ENCODE peak calls at places on chromosomes 13 and 19, in ten cellular contexts. Q, L, W, R, V, C, I, D, A and F are unnamed samples.
A peak's percentile ranks its signal among the peaks of the same experiment; 100 is the strongest.

GRCh38 chr13:113597386-113598080 is 13.0 kb downstream of the TFDP1 start:
- DNase-seq in Q (no peak), L (no peak), W (no peak), R (no peak), V (no peak), C (no peak), I (no peak), D (no peak), A (no peak), F (no peak)

GRCh38 chr19:33293255-33294057 is 8.9 kb downstream of the CEBPA start:
- DNase-seq in Q (no peak), L (no peak), W (no peak), R (no peak), V (peak; percentile 52), C (peak; percentile 91), I (no peak), D (no peak), A (no peak), F (no peak)

GRCh38 chr19:15330801-15331418 is 1.4 kb downstream of the BRD4 start:
- DNase-seq in Q (no peak), L (no peak), W (no peak), R (no peak), V (no peak), C (no peak), I (no peak), D (no peak), A (no peak), F (no peak)

GRCh38 chr19:33194884-33195710 is 967 bp downstream of the LRP3 start:
- DNase-seq in Q (peak; percentile 45), L (no peak), W (no peak), R (no peak), V (no peak), C (no peak), I (no peak), D (no peak), A (no peak), F (no peak)

GRCh38 chr13:107866666-107867623 is 348.4 kb downstream of the LIG4 start:
- DNase-seq in Q (peak; percentile 28), L (no peak), W (peak; percentile 10), R (no peak), V (no peak), C (no peak), I (no peak), D (peak; percentile 51), A (no peak), F (peak; percentile 50)

GRCh38 chr13:94656766-94657165 is 55.1 kb downstream of the GPR180 start:
- DNase-seq in Q (no peak), L (no peak), W (no peak), R (peak; percentile 21), V (no peak), C (peak; percentile 36), I (no peak), D (no peak), A (no peak), F (no peak)

GRCh38 chr13:113862766-113863510 is 938 bp downstream of the GAS6 start:
- DNase-seq in Q (peak; percentile 79), L (no peak), W (peak; percentile 60), R (no peak), V (no peak), C (peak; percentile 94), I (no peak), D (no peak), A (no peak), F (no peak)

GRCh38 chr19:40503300-40503699 is 36.5 kb downstream of the SPTBN4 start:
- DNase-seq in Q (no peak), L (no peak), W (peak; percentile 67), R (no peak), V (no peak), C (no peak), I (no peak), D (no peak), A (no peak), F (no peak)

GRCh38 chr13:26599885-26600284 is 42.4 kb downstream of the WASF3 start:
- DNase-seq in Q (no peak), L (no peak), W (peak; percentile 14), R (no peak), V (no peak), C (no peak), I (no peak), D (no peak), A (no peak), F (no peak)

GRCh38 chr19:39053276-39054090 is 21.1 kb upstream of the FBXO27 start:
- DNase-seq in Q (no peak), L (no peak), W (no peak), R (no peak), V (no peak), C (no peak), I (no peak), D (no peak), A (no peak), F (no peak)

GRCh38 chr13:112767506-112768471 is 78.0 kb downstream of the ATP11A start:
- DNase-seq in Q (peak; percentile 50), L (no peak), W (no peak), R (no peak), V (no peak), C (peak; percentile 92), I (no peak), D (no peak), A (no peak), F (no peak)

GRCh38 chr13:21637296-21637695 is 33.3 kb upstream of the MICU2 start:
- DNase-seq in Q (peak; percentile 29), L (no peak), W (no peak), R (peak; percentile 9), V (no peak), C (peak; percentile 77), I (no peak), D (peak; percentile 70), A (no peak), F (no peak)

GRCh38 chr13:38564751-38565150 is 122.1 kb upstream of the FREM2 start:
- DNase-seq in Q (no peak), L (no peak), W (no peak), R (no peak), V (peak; percentile 71), C (no peak), I (no peak), D (no peak), A (no peak), F (no peak)

GRCh38 chr19:31831421-31831820 is 482.2 kb upstream of the TSHZ3 start:
- DNase-seq in Q (no peak), L (no peak), W (no peak), R (no peak), V (no peak), C (no peak), I (no peak), D (no peak), A (no peak), F (no peak)

GRCh38 chr19:45522010-45522941 is 15.0 kb downstream of the VASP start:
- DNase-seq in Q (no peak), L (no peak), W (no peak), R (no peak), V (no peak), C (no peak), I (no peak), D (no peak), A (no peak), F (no peak)

GRCh38 chr19:57231686-57232085 is 863 bp downstream of the AURKC start:
- DNase-seq in Q (no peak), L (no peak), W (no peak), R (no peak), V (no peak), C (no peak), I (no peak), D (no peak), A (no peak), F (no peak)

GRCh38 chr13:74210693-74211393 is 76.6 kb upstream of the KLF12 start:
- DNase-seq in Q (peak; percentile 29), L (no peak), W (peak; percentile 89), R (no peak), V (no peak), C (no peak), I (no peak), D (peak; percentile 37), A (peak; percentile 32), F (no peak)

GRCh38 chr13:19150712-19151228 is 30.9 kb downstream of the TUBA3C start:
- DNase-seq in Q (peak; percentile 40), L (no peak), W (no peak), R (no peak), V (no peak), C (no peak), I (no peak), D (no peak), A (no peak), F (no peak)

GRCh38 chr19:50843701-50844221 is 10.4 kb upstream of the KLK15 start:
- DNase-seq in Q (no peak), L (no peak), W (peak; percentile 78), R (no peak), V (no peak), C (no peak), I (no peak), D (no peak), A (no peak), F (no peak)

GRCh38 chr19:7918615-7919421 is 1.3 kb upstream of the SNAPC2 start:
- DNase-seq in Q (no peak), L (no peak), W (no peak), R (no peak), V (no peak), C (no peak), I (no peak), D (no peak), A (no peak), F (no peak)

GRCh38 chr13:80299046-80299445 is 41.9 kb downstream of the SPRY2 start:
- DNase-seq in Q (no peak), L (no peak), W (no peak), R (no peak), V (no peak), C (no peak), I (no peak), D (no peak), A (no peak), F (no peak)

GRCh38 chr19:2212861-2213711 is 23.0 kb downstream of the PLEKHJ1 start:
- DNase-seq in Q (no peak), L (no peak), W (no peak), R (no peak), V (no peak), C (no peak), I (no peak), D (no peak), A (no peak), F (no peak)

GRCh38 chr19:30253581-30253996 is 118.6 kb upstream of the ZNF536 start:
- DNase-seq in Q (no peak), L (no peak), W (peak; percentile 60), R (no peak), V (no peak), C (peak; percentile 51), I (no peak), D (no peak), A (no peak), F (no peak)

GRCh38 chr19:33040994-33041827 is 23.5 kb downstream of the RHPN2 start:
- DNase-seq in Q (no peak), L (no peak), W (no peak), R (no peak), V (no peak), C (no peak), I (no peak), D (no peak), A (no peak), F (no peak)

GRCh38 chr19:14440049-14440448 is 6.9 kb downstream of the PKN1 start:
- DNase-seq in Q (peak; percentile 80), L (peak; percentile 66), W (no peak), R (peak; percentile 78), V (no peak), C (peak; percentile 97), I (peak; percentile 33), D (no peak), A (no peak), F (no peak)

GRCh38 chr13:41054212-41054877 is 7.0 kb upstream of the WBP4 start:
- DNase-seq in Q (no peak), L (peak; percentile 50), W (no peak), R (peak; percentile 14), V (no peak), C (peak; percentile 57), I (no peak), D (no peak), A (no peak), F (no peak)

GRCh38 chr13:45108716-45109706 is 11.3 kb upstream of the GTF2F2 start:
- DNase-seq in Q (peak; percentile 22), L (no peak), W (no peak), R (peak; percentile 6), V (no peak), C (peak; percentile 71), I (no peak), D (no peak), A (no peak), F (no peak)

GRCh38 chr19:10760268-10760944 is 42.5 kb downstream of the DNM2 start:
- DNase-seq in Q (no peak), L (peak; percentile 23), W (peak; percentile 42), R (peak; percentile 20), V (no peak), C (peak; percentile 22), I (no peak), D (no peak), A (no peak), F (no peak)